ENCODE peak calls at places on chromosomes 2 and 18, in five cellular contexts. Q is neuronal stem cell; N is activated naive CD8-positive, alpha-beta T cell treated with anti-CD3 and anti-CD28 coated beads, Interleukin-2, amount 10 ng/mL, durations not matched to agents 7 days and 5 days; F is kidney tubule cell; W is NCI-H2029 treated with DMSO at 0.1 percent for 48 hours. Y is an unnamed sample.

GRCh38 chr2:45626387-45627010 is 15.4 kb upstream of the SRBD1 start:
- DNase-seq in Q (no peak), W (peak), F (no peak), N (no peak), Y (no peak)

GRCh38 chr2:216545359-216545758 is 46.7 kb downstream of the RPL37A start:
- DNase-seq in Q (no peak), W (no peak), F (no peak), N (no peak), Y (no peak)

GRCh38 chr2:85744771-85745601 is 8.8 kb upstream of the ATOH8 start:
- DNase-seq in W (no peak), F (peak), N (no peak), Q (no peak), Y (no peak)

GRCh38 chr18:75958683-75959082 is 531.2 kb upstream of the SMIM21 start:
- DNase-seq in W (no peak), N (no peak), Q (no peak), F (no peak), Y (no peak)

GRCh38 chr2:143734507-143734906 is 605.3 kb downstream of the ARHGAP15 start:
- DNase-seq in Q (no peak), W (no peak), F (no peak), N (no peak), Y (no peak)

GRCh38 chr2:53460347-53460746 is 307.3 kb upstream of the CHAC2 start:
- DNase-seq in W (no peak), N (no peak), Q (no peak), F (peak), Y (no peak)

GRCh38 chr2:231933916-231934401 is 7.8 kb upstream of the NPPC start:
- DNase-seq in Q (no peak), W (no peak), N (no peak), F (no peak), Y (no peak)

GRCh38 chr2:156763174-156763573 is 327.0 kb downstream of the GPD2 start:
- DNase-seq in N (no peak), W (no peak), Q (no peak), F (no peak), Y (no peak)

GRCh38 chr18:45688834-45689233 is 35.1 kb upstream of the SLC14A1 start:
- DNase-seq in N (no peak), W (no peak), Q (no peak), F (peak), Y (no peak)

GRCh38 chr18:29406996-29407395 is 1230.1 kb upstream of the CDH2 start:
- DNase-seq in N (no peak), F (no peak), Q (no peak), W (no peak), Y (no peak)

GRCh38 chr2:46967990-46968647 is 52.5 kb upstream of the MCFD2 start:
- DNase-seq in Q (no peak), W (no peak), F (peak), N (no peak), Y (no peak)

GRCh38 chr2:181465686-181466375 is 8.6 kb downstream of the ITGA4 start:
- DNase-seq in N (no peak), Q (no peak), F (no peak), W (no peak), Y (no peak)

GRCh38 chr2:129741623-129742022 is 237.8 kb upstream of the RAB6C start:
- DNase-seq in Q (no peak), F (no peak), W (no peak), N (no peak), Y (no peak)

Y was measured in iPS DF 6.9.